ENCODE peak calls at places on chromosomes 5 and 9, in six cellular contexts. One of them, this sample, is unnamed.

GRCh38 chr5:75588666-75589065 is 22.6 kb upstream of the ANKDD1B start:
- DNase-seq in A549: no peak
- DNase-seq in K562: no peak
- DNase-seq in endothelial cell of umbilical vein: no peak
- DNase-seq in GM12878: no peak
- DNase-seq in HepG2: no peak
- DNase-seq in this sample: no peak

GRCh38 chr9:132192728-132193127 is 30.9 kb downstream of the NTNG2 start:
- DNase-seq in endothelial cell of umbilical vein: peak
- DNase-seq in K562: no peak
- DNase-seq in HepG2: no peak
- DNase-seq in A549: no peak
- DNase-seq in GM12878: no peak
- DNase-seq in this sample: no peak

GRCh38 chr9:97575673-97576048 is 57.5 kb downstream of the TSTD2 start:
- DNase-seq in A549: no peak
- DNase-seq in K562: no peak
- DNase-seq in GM12878: no peak
- DNase-seq in endothelial cell of umbilical vein: no peak
- DNase-seq in HepG2: no peak
- DNase-seq in this sample: no peak

GRCh38 chr5:134073404-134073803 is 41.1 kb upstream of the TCF7 start:
- DNase-seq in HepG2: no peak
- DNase-seq in endothelial cell of umbilical vein: no peak
- DNase-seq in A549: no peak
- DNase-seq in K562: no peak
- DNase-seq in GM12878: no peak
- DNase-seq in this sample: no peak

GRCh38 chr9:107637421-107638420 is 148.2 kb upstream of the KLF4 start:
- DNase-seq in A549: peak
- DNase-seq in GM12878: no peak
- DNase-seq in K562: no peak
- DNase-seq in HepG2: no peak
- DNase-seq in endothelial cell of umbilical vein: peak
- DNase-seq in this sample: peak

GRCh38 chr5:123610665-123611406 is 98.9 kb downstream of the CSNK1G3 start:
- DNase-seq in A549: peak
- DNase-seq in GM12878: peak
- DNase-seq in endothelial cell of umbilical vein: peak
- DNase-seq in K562: peak
- DNase-seq in HepG2: peak
- DNase-seq in this sample: peak

GRCh38 chr5:72784129-72784528 is 32.3 kb upstream of the TNPO1 start:
- DNase-seq in A549: no peak
- DNase-seq in GM12878: no peak
- DNase-seq in endothelial cell of umbilical vein: no peak
- DNase-seq in K562: no peak
- DNase-seq in HepG2: no peak
- DNase-seq in this sample: no peak

GRCh38 chr5:61450880-61451279 is 118.8 kb downstream of the ZSWIM6 start:
- DNase-seq in A549: no peak
- DNase-seq in GM12878: no peak
- DNase-seq in HepG2: no peak
- DNase-seq in endothelial cell of umbilical vein: peak
- DNase-seq in K562: no peak
- DNase-seq in this sample: no peak

GRCh38 chr5:14723648-14724231 is 59.2 kb downstream of the OTULIN start:
- DNase-seq in K562: no peak
- DNase-seq in GM12878: no peak
- DNase-seq in HepG2: no peak
- DNase-seq in A549: no peak
- DNase-seq in endothelial cell of umbilical vein: no peak
- DNase-seq in this sample: peak

GRCh38 chr5:142976861-142977260 is 206.7 kb downstream of the ARHGAP26 start:
- DNase-seq in GM12878: no peak
- DNase-seq in K562: no peak
- DNase-seq in A549: no peak
- DNase-seq in HepG2: no peak
- DNase-seq in endothelial cell of umbilical vein: no peak
- DNase-seq in this sample: peak

GRCh38 chr5:13558408-13558807 is 386.1 kb downstream of the DNAH5 start:
- DNase-seq in A549: no peak
- DNase-seq in endothelial cell of umbilical vein: no peak
- DNase-seq in HepG2: no peak
- DNase-seq in K562: no peak
- DNase-seq in GM12878: no peak
- DNase-seq in this sample: no peak

GRCh38 chr9:92724528-92725265 is 39.9 kb downstream of the BICD2 start:
- DNase-seq in GM12878: no peak
- DNase-seq in endothelial cell of umbilical vein: no peak
- DNase-seq in HepG2: no peak
- DNase-seq in A549: no peak
- DNase-seq in K562: no peak
- DNase-seq in this sample: no peak

GRCh38 chr9:81595887-81596558 is 93.3 kb downstream of the TLE1 start:
- DNase-seq in A549: no peak
- DNase-seq in HepG2: no peak
- DNase-seq in K562: no peak
- DNase-seq in GM12878: no peak
- DNase-seq in endothelial cell of umbilical vein: peak
- DNase-seq in this sample: no peak

GRCh38 chr5:157476699-157477408 is 16.8 kb downstream of the NIPAL4 start:
- DNase-seq in GM12878: no peak
- DNase-seq in K562: peak
- DNase-seq in A549: peak
- DNase-seq in HepG2: peak
- DNase-seq in endothelial cell of umbilical vein: peak
- DNase-seq in this sample: peak

GRCh38 chr9:113345693-113346092 is 3.6 kb upstream of the BSPRY start:
- DNase-seq in endothelial cell of umbilical vein: no peak
- DNase-seq in K562: no peak
- DNase-seq in HepG2: no peak
- DNase-seq in A549: no peak
- DNase-seq in GM12878: no peak
- DNase-seq in this sample: no peak

GRCh38 chr5:6222121-6222520 is 156.2 kb downstream of the MED10 start:
- DNase-seq in K562: no peak
- DNase-seq in endothelial cell of umbilical vein: no peak
- DNase-seq in HepG2: no peak
- DNase-seq in A549: no peak
- DNase-seq in GM12878: peak
- DNase-seq in this sample: no peak

GRCh38 chr9:111527347-111527746 is 2.4 kb downstream of the ZNF483 start:
- DNase-seq in GM12878: no peak
- DNase-seq in endothelial cell of umbilical vein: no peak
- DNase-seq in HepG2: no peak
- DNase-seq in A549: no peak
- DNase-seq in K562: no peak
- DNase-seq in this sample: no peak

GRCh38 chr5:96972599-96973334 is 36.9 kb downstream of the LNPEP start:
- DNase-seq in HepG2: no peak
- DNase-seq in A549: no peak
- DNase-seq in endothelial cell of umbilical vein: no peak
- DNase-seq in K562: no peak
- DNase-seq in GM12878: no peak
- DNase-seq in this sample: no peak

GRCh38 chr5:4720831-4721230 is 419.3 kb upstream of the ADAMTS16 start:
- DNase-seq in HepG2: no peak
- DNase-seq in endothelial cell of umbilical vein: no peak
- DNase-seq in GM12878: no peak
- DNase-seq in A549: no peak
- DNase-seq in K562: no peak
- DNase-seq in this sample: no peak
- TF ChIP-seq MYC in HepG2: no peak
- TF ChIP-seq MYC in endothelial cell of umbilical vein: no peak
- TF ChIP-seq MYC in GM12878: no peak
- TF ChIP-seq MYC in A549: no peak
- TF ChIP-seq MYC in K562: no peak
- TF ChIP-seq MYC in this sample: no peak

GRCh38 chr5:139601429-139601828 is 40.3 kb downstream of the UBE2D2 start:
- DNase-seq in HepG2: no peak
- DNase-seq in A549: no peak
- DNase-seq in GM12878: no peak
- DNase-seq in endothelial cell of umbilical vein: no peak
- DNase-seq in K562: no peak
- DNase-seq in this sample: no peak

GRCh38 chr5:139605887-139606286 is 42.3 kb upstream of the CXXC5 start:
- DNase-seq in A549: no peak
- DNase-seq in GM12878: peak
- DNase-seq in endothelial cell of umbilical vein: no peak
- DNase-seq in HepG2: no peak
- DNase-seq in K562: no peak
- DNase-seq in this sample: no peak

GRCh38 chr5:139597134-139597533 is 36.0 kb downstream of the UBE2D2 start:
- DNase-seq in A549: no peak
- DNase-seq in endothelial cell of umbilical vein: no peak
- DNase-seq in HepG2: no peak
- DNase-seq in K562: no peak
- DNase-seq in GM12878: no peak
- DNase-seq in this sample: no peak

GRCh38 chr5:139600336-139600949 is 39.3 kb downstream of the UBE2D2 start:
- DNase-seq in HepG2: no peak
- DNase-seq in A549: peak
- DNase-seq in K562: no peak
- DNase-seq in endothelial cell of umbilical vein: no peak
- DNase-seq in GM12878: no peak
- DNase-seq in this sample: peak
- TF ChIP-seq MAX in HepG2: no peak
- TF ChIP-seq MAX in A549: no peak
- TF ChIP-seq MAX in K562: no peak
- TF ChIP-seq MAX in endothelial cell of umbilical vein: no peak
- TF ChIP-seq MAX in GM12878: no peak
- TF ChIP-seq MAX in this sample: no peak

GRCh38 chr9:85147046-85147640 is 477.6 kb downstream of the NTRK2 start:
- DNase-seq in A549: no peak
- DNase-seq in endothelial cell of umbilical vein: no peak
- DNase-seq in GM12878: no peak
- DNase-seq in K562: no peak
- DNase-seq in HepG2: no peak
- DNase-seq in this sample: no peak

GRCh38 chr9:85136978-85137377 is 467.4 kb downstream of the NTRK2 start:
- DNase-seq in GM12878: no peak
- DNase-seq in endothelial cell of umbilical vein: no peak
- DNase-seq in A549: no peak
- DNase-seq in K562: no peak
- DNase-seq in HepG2: no peak
- DNase-seq in this sample: no peak

GRCh38 chr9:85137606-85138150 is 468.1 kb downstream of the NTRK2 start:
- DNase-seq in GM12878: no peak
- DNase-seq in K562: no peak
- DNase-seq in endothelial cell of umbilical vein: no peak
- DNase-seq in HepG2: no peak
- DNase-seq in A549: no peak
- DNase-seq in this sample: no peak

DNA sequence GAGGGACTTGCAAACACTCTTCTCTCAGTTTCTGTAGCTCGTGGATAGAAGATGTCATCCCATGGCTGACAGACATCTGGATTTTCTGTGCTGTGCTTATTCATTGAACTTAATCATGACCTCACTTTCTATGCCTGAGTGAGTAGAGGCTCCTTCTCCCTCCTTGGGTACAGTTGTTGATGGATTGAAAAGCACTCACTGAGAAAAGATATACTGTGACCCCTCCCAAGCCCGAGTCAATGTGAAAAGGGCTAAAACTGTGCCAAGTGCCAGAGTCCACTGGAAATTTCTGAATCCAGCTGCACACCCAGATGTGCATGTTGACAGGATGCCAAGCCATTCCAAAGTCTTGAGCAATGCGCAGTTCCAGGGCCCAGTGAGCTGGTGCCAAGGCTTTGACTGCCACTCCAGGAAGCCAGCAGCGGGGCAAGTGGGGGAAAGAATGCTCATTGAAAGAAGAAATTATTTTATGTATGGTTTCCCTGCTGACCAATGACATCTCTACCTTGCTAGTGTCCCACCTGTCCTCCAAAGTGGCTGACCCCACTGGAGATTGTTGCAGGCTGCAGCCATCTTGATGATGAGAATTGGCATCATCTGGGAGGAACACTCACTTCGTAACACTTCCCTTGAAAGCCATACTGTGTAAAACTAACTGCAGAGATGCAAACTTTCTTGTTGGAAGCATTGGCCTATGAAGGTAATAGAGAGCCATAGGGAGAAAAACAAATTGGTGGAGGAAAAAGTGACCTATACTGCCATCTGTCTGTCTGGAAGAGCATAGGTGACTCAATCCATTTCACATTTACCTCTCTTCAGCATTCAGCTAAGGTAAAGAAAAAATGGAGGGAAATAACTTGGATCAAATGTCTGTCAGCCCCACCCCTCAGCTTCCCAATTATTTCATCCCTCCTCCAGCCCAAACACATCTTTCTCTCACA is 473.2 kb downstream of the NTRK2 start:
- DNase-seq in K562: no peak
- DNase-seq in GM12878: peak
- DNase-seq in A549: peak
- DNase-seq in endothelial cell of umbilical vein: peak
- DNase-seq in HepG2: peak
- DNase-seq in this sample: peak
- TF ChIP-seq MYC in K562: no peak
- TF ChIP-seq MYC in GM12878: no peak
- TF ChIP-seq MYC in A549: no peak
- TF ChIP-seq MYC in endothelial cell of umbilical vein: no peak
- TF ChIP-seq MYC in HepG2: no peak
- TF ChIP-seq MYC in this sample: no peak

GRCh38 chr9:734831-735511 is 106.5 kb upstream of the DMRT1 start:
- DNase-seq in A549: no peak
- DNase-seq in K562: no peak
- DNase-seq in GM12878: no peak
- DNase-seq in endothelial cell of umbilical vein: peak
- DNase-seq in HepG2: peak
- DNase-seq in this sample: no peak

GRCh38 chr9:728535-728934 is 113.0 kb upstream of the DMRT1 start:
- DNase-seq in A549: no peak
- DNase-seq in K562: no peak
- DNase-seq in GM12878: no peak
- DNase-seq in HepG2: no peak
- DNase-seq in endothelial cell of umbilical vein: no peak
- DNase-seq in this sample: no peak

GRCh38 chr9:727767-728166 is 113.7 kb upstream of the DMRT1 start:
- DNase-seq in K562: no peak
- DNase-seq in HepG2: no peak
- DNase-seq in endothelial cell of umbilical vein: no peak
- DNase-seq in GM12878: no peak
- DNase-seq in A549: no peak
- DNase-seq in this sample: no peak

GRCh38 chr9:726005-726404 is 115.5 kb upstream of the DMRT1 start:
- DNase-seq in A549: no peak
- DNase-seq in GM12878: no peak
- DNase-seq in endothelial cell of umbilical vein: no peak
- DNase-seq in K562: no peak
- DNase-seq in HepG2: no peak
- DNase-seq in this sample: no peak

DNA sequence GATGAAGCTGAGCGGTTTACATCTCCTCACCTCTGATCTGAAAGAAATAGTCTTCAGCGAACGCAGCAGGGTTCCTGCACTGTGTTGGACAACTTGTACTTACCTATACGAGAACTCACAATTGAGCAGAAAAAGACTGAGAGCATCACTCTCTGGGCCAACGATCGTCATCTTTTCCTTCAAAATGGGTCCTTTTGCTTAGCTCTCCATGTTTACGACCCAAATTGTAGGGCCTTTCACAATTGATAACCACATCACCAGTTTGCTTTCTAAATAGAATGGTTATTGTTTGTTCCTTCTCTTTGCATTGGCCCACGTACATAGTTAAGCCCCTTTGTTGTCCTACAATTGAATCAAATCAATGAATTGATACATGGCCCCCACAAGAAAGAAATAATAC is 110.0 kb upstream of the DMRT1 start:
- DNase-seq in A549: no peak
- DNase-seq in HepG2: no peak
- DNase-seq in GM12878: no peak
- DNase-seq in K562: no peak
- DNase-seq in endothelial cell of umbilical vein: no peak
- DNase-seq in this sample: no peak
- TF ChIP-seq MAX in A549: no peak
- TF ChIP-seq MAX in HepG2: no peak
- TF ChIP-seq MAX in GM12878: no peak
- TF ChIP-seq MAX in K562: no peak
- TF ChIP-seq MAX in endothelial cell of umbilical vein: no peak
- TF ChIP-seq MAX in this sample: no peak